ENCODE peak calls at places on chromosomes 7 and 10, in four cellular contexts. Q is hepatocyte, W is EL, E is globus pallidus. F is an unnamed sample.

GRCh38 chr10:36254191-36254590 is 612.1 kb upstream of the FZD8 start:
- DNase-seq in Q (no peak), W (peak), E (no peak), F (no peak)

GRCh38 chr10:89684604-89685003 is 16.8 kb upstream of the KIF20B start:
- DNase-seq in Q (no peak), W (peak), E (no peak), F (no peak)

GRCh38 chr10:124989526-124989925 is 47.6 kb downstream of the ZRANB1 start:
- DNase-seq in Q (no peak), W (peak), E (no peak), F (no peak)

GRCh38 chr7:107715531-107715930 is 28.4 kb upstream of the CBLL1 start:
- DNase-seq in Q (no peak), W (peak), E (no peak), F (no peak)

GRCh38 chr10:77628906-77629730 is 8.5 kb downstream of the KCNMA1 start:
- DNase-seq in Q (no peak), W (peak), E (no peak), F (no peak)

GRCh38 chr7:141460781-141461715 is 90.2 kb upstream of the AGK start:
- DNase-seq in Q (peak), W (peak), E (peak), F (no peak)

GRCh38 chr7:135390829-135391228 is 119.1 kb downstream of the CNOT4 start:
- DNase-seq in Q (no peak), W (no peak), E (no peak), F (no peak)

GRCh38 chr10:43958071-43958432 is 309.4 kb upstream of the ZNF32 start:
- DNase-seq in Q (no peak), W (no peak), E (no peak), F (no peak)

GRCh38 chr7:116797611-116798010 is 64.8 kb upstream of the CAPZA2 start:
- DNase-seq in Q (no peak), W (peak), E (no peak), F (no peak)

GRCh38 chr7:76515999-76516443 is 5.7 kb downstream of the UPK3B start:
- DNase-seq in Q (no peak), W (peak), E (peak), F (peak)

GRCh38 chr7:128053023-128053422 is 21.8 kb upstream of the LRRC4 start:
- DNase-seq in Q (no peak), W (peak), E (no peak), F (no peak)

GRCh38 chr7:37333075-37333474 is 115.6 kb downstream of the ELMO1 start:
- DNase-seq in Q (no peak), W (no peak), E (no peak), F (no peak)

GRCh38 chr7:34307540-34307939 is 350.5 kb upstream of the NPSR1 start:
- DNase-seq in Q (no peak), W (no peak), E (no peak), F (no peak)

F was measured in HepG2.